ENCODE peak calls at places on chromosome 1, in seven cellular contexts. J is GM20000, X is AG09309, L is fibroblast of lung, T is glutamatergic neuron, M is adrenal gland, D is activated B cell treated with CpG ODN at 0.5 μM for 24 hours. A is an unnamed sample.
A peak's percentile ranks its signal among the peaks of the same experiment; 100 is the strongest.

GRCh38 chr1:31667065-31667785 is 22.5 kb upstream of the PEF1 start:
- DNase-seq in J (no peak), X (no peak), L (no peak), T (peak; percentile 15), M (no peak), D (no peak), A (no peak)

GRCh38 chr1:231383159-231383855 is 38.8 kb downstream of the EGLN1 start:
- DNase-seq in J (no peak), X (no peak), L (no peak), T (no peak), M (no peak), D (no peak), A (no peak)

GRCh38 chr1:173420330-173420806 is 56.8 kb upstream of the PRDX6 start:
- DNase-seq in J (no peak), X (no peak), L (peak; percentile 63), T (peak; percentile 58), M (peak; percentile 79), D (no peak), A (no peak)

GRCh38 chr1:7207875-7208646 is 422.8 kb downstream of the CAMTA1 start:
- DNase-seq in J (peak; percentile 63), X (peak; percentile 41), L (peak; percentile 69), T (peak; percentile 85), M (peak; percentile 78), D (no peak), A (no peak)

GRCh38 chr1:212503714-212504113 is 71.0 kb downstream of the NENF start:
- DNase-seq in J (no peak), X (no peak), L (no peak), T (no peak), M (no peak), D (no peak), A (no peak)

GRCh38 chr1:46643368-46643775 is 24.8 kb downstream of the ATPAF1 start:
- DNase-seq in J (no peak), X (peak; percentile 61), L (peak; percentile 92), T (no peak), M (peak; percentile 44), D (no peak), A (no peak)

GRCh38 chr1:223842784-223843183 is 3.0 kb downstream of the TP53BP2 start:
- DNase-seq in J (no peak), X (no peak), L (no peak), T (no peak), M (no peak), D (no peak), A (no peak)

GRCh38 chr1:115668579-115668978 is 26.8 kb downstream of the VANGL1 start:
- DNase-seq in J (no peak), X (no peak), L (peak; percentile 86), T (no peak), M (no peak), D (no peak), A (no peak)

GRCh38 chr1:24912359-24913273 is 17.5 kb downstream of the RUNX3 start:
- DNase-seq in J (no peak), X (no peak), L (no peak), T (peak; percentile 47), M (no peak), D (no peak), A (no peak)

GRCh38 chr1:145997156-145998023 is 1.0 kb upstream of the TXNIP start:
- DNase-seq in J (peak; percentile 40), X (no peak), L (peak; percentile 38), T (peak; percentile 31), M (no peak), D (no peak), A (no peak)
- TF ChIP-seq CTCF in J (no peak), X (no peak), L (peak; percentile 15), T (no peak), M (peak; percentile 12), D (no peak), A (no peak)

GRCh38 chr1:114033219-114033706 is 54.0 kb downstream of the OLFML3 start:
- DNase-seq in J (peak; percentile 24), X (no peak), L (peak; percentile 8), T (peak; percentile 21), M (peak; percentile 13), D (no peak), A (no peak)
- TF ChIP-seq CTCF in J (peak; percentile 33), X (peak; percentile 51), L (peak; percentile 46), T (peak; percentile 73), M (peak; percentile 37), D (no peak), A (peak; percentile 63)

DNA sequence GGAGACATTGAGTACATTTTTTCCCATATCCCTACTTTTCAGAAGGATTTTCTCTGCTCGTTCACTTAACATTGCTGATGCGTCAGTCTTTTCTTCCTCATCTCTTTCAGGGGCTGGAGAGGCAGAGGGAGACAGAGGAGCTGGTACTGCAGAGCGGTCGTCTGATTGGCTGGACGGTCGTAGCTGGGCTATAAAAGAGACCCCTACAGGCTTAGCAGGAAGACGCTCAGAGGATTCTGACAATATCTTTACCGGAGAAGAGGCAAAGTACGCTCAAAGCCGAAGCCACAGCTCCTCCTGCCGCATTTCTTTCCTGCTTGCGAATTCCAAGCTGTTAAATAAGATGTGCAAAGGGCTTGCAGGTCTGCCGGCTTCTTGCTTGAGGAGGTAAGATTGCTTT is at the start of gene RGS4:
- DNase-seq in J (no peak), X (peak; percentile 92), L (peak; percentile 97), T (peak; percentile 72), M (peak; percentile 38), D (no peak), A (no peak)
- TF ChIP-seq CTCF in J (no peak), X (peak; percentile 76), L (peak; percentile 74), T (peak; percentile 57), M (peak; percentile 48), D (no peak), A (peak; percentile 56)

GRCh38 chr1:109479311-109479710 is 4.4 kb upstream of the ATXN7L2 start:
- DNase-seq in J (no peak), X (no peak), L (no peak), T (no peak), M (no peak), D (no peak), A (no peak)
- TF ChIP-seq CTCF in J (no peak), X (no peak), L (no peak), T (no peak), M (no peak), D (no peak), A (no peak)

GRCh38 chr1:52915211-52915854 is 6.2 kb downstream of the ECHDC2 start:
- DNase-seq in J (no peak), X (no peak), L (no peak), T (no peak), M (no peak), D (no peak), A (no peak)

GRCh38 chr1:52913537-52913936 is 8.0 kb downstream of the ECHDC2 start:
- DNase-seq in J (no peak), X (no peak), L (no peak), T (peak; percentile 59), M (no peak), D (no peak), A (no peak)

GRCh38 chr1:52911541-52911940 is 10.0 kb downstream of the ECHDC2 start:
- DNase-seq in J (no peak), X (no peak), L (no peak), T (no peak), M (no peak), D (no peak), A (peak; percentile 64)

GRCh38 chr1:52914463-52914862 is 7.1 kb downstream of the ECHDC2 start:
- DNase-seq in J (no peak), X (no peak), L (no peak), T (no peak), M (no peak), D (no peak), A (no peak)

DNA sequence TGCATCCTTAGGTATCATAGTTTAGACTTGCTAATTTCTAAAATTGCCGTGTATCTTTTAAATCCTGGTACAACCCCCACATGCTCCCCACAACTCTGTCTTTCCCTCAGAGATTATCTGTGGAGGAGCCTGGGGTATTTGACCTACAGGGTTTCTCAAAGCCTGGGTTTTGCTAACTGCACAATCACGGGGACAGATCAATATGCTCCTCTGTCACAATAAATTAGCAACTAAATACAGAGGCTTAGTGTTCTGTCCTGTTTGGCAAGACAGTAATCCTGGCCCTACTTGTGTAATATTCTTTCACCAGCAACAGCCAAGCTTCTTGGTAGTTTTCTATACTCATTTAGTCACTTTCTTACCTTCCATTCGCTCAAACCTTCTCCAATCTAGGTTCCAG is 8.5 kb downstream of the ECHDC2 start:
- DNase-seq in J (no peak), X (no peak), L (no peak), T (no peak), M (no peak), D (no peak), A (no peak)
- TF ChIP-seq CTCF in J (no peak), X (no peak), L (no peak), T (no peak), M (no peak), D (no peak), A (no peak)

DNA sequence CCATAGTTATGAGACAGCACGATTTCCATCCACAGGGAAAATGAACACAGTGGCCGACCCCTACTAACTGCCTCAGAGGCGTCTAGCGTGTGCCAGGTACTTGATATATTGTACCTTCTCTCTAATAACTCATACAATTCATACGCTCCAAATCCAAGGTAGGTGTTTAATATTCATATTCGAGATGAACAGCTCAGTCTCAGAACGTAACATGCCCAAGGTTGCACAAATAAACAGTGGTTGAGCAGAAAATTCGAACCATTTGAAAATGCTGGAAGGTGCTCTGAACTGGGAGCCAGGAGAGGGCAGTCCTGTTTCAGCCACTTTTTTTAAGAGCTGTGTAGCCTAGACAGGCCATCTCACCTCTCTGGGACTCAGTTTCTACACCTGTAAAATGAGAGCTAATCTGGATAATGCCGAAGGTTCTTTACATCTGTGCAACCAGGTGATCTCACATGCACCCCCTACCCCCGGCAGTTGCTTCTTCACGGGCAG is 7.9 kb downstream of the SLC45A3 start:
- DNase-seq in J (no peak), X (no peak), L (no peak), T (no peak), M (no peak), D (no peak), A (no peak)
- TF ChIP-seq CTCF in J (no peak), X (no peak), L (no peak), T (no peak), M (no peak), D (no peak), A (no peak)

DNA sequence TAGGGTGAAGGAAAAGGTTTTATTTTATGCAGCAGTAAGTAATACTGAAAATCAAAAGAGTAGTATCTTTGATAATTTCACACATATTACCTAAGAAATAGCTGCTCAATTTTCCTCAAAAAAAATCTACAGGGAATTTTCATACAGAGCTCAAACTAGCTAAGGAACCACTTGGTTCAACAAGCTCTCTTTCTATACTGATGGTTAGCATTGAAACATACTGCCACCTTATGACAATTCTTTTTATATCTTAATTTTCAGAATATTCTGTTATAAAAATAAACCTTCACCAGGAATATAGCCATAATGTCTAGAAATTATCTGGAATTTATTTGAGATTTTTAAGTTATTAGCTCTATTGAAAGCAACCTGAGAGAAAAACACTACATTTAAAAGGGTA is 142.1 kb downstream of the DPYD start:
- DNase-seq in J (no peak), X (no peak), L (peak; percentile 11), T (no peak), M (no peak), D (no peak), A (no peak)
- TF ChIP-seq CTCF in J (no peak), X (peak; percentile 18), L (no peak), T (no peak), M (no peak), D (no peak), A (peak; percentile 24)

GRCh38 chr1:188715566-188715965 is 1762.1 kb downstream of the BRINP3 start:
- DNase-seq in J (no peak), X (no peak), L (no peak), T (no peak), M (no peak), D (no peak), A (no peak)
- TF ChIP-seq CTCF in J (no peak), X (no peak), L (no peak), T (no peak), M (no peak), D (no peak), A (no peak)